ENCODE peak calls at places on chromosome 17, in seven cellular contexts. T, D, B, J, V, Y and S are unnamed samples.

GRCh38 chr17:74427048-74427762 is 4.7 kb upstream of the GPRC5C start:
- ATAC-seq in T (peak), D (peak), B (no peak), J (peak), V (no peak), Y (no peak), S (no peak)

GRCh38 chr17:65627892-65628622 is 66.6 kb upstream of the AXIN2 start:
- ATAC-seq in T (no peak), D (peak), B (no peak), J (no peak), V (no peak), Y (no peak), S (peak)

GRCh38 chr17:6386041-6386630 is 48.8 kb downstream of the AIPL1 start:
- ATAC-seq in T (no peak), D (no peak), B (no peak), J (no peak), V (no peak), Y (no peak), S (no peak)

GRCh38 chr17:29563816-29564215 is 3.0 kb downstream of the ABHD15 start:
- ATAC-seq in T (no peak), D (no peak), B (no peak), J (no peak), V (no peak), Y (no peak), S (no peak)

GRCh38 chr17:48026503-48027321 is 10.9 kb downstream of the COPZ2 start:
- ATAC-seq in T (peak), D (peak), B (peak), J (peak), V (no peak), Y (no peak), S (peak)

GRCh38 chr17:37736428-37736827 is 8.4 kb downstream of the HNF1B start:
- ATAC-seq in T (no peak), D (no peak), B (no peak), J (no peak), V (no peak), Y (no peak), S (no peak)

GRCh38 chr17:31416503-31416923 is 25.0 kb downstream of the RAB11FIP4 start:
- ATAC-seq in T (peak), D (no peak), B (no peak), J (peak), V (no peak), Y (no peak), S (no peak)

GRCh38 chr17:56880133-56880532 is 33.7 kb downstream of the TRIM25 start:
- ATAC-seq in T (peak), D (no peak), B (no peak), J (no peak), V (no peak), Y (no peak), S (no peak)

GRCh38 chr17:17712268-17712924 is 31.1 kb downstream of the RAI1 start:
- ATAC-seq in T (no peak), D (peak), B (peak), J (no peak), V (no peak), Y (no peak), S (no peak)

GRCh38 chr17:7552621-7553051 is 3.8 kb downstream of the TNFSF12 start:
- ATAC-seq in T (no peak), D (no peak), B (no peak), J (no peak), V (peak), Y (no peak), S (no peak)

GRCh38 chr17:50026046-50026675 is 29.7 kb upstream of the ITGA3 start:
- ATAC-seq in T (no peak), D (no peak), B (no peak), J (no peak), V (no peak), Y (no peak), S (no peak)